ENCODE peak calls at places on chromosomes 13 and 19, in six cellular contexts. G is EL; S is activated CD4-positive, alpha-beta T cell treated with anti-CD3 and anti-CD28 coated beads, Interleukin-2, amount 10 ng/mL, durations not matched to agents 7 days and 5 days; Q is GM13976; Z is Right ventricle myocardium inferior; E is stimulated activated CD8-positive, alpha-beta memory T cell treated with anti-CD3 and anti-CD28 coated beads, Interleukin-4, amount 100 ng/mL, for 1 hour. R is an unnamed sample.

GRCh38 chr13:50912851-50913250 is 3.3 kb downstream of the RNASEH2B start:
- DNase-seq in Z (no peak), Q (no peak), E (no peak), G (no peak), S (no peak), R (no peak)

GRCh38 chr19:17772172-17772571 is 20.9 kb downstream of the FCHO1 start:
- DNase-seq in S (no peak), Z (no peak), G (peak; percentile 40), Q (no peak), E (no peak), R (no peak)

GRCh38 chr19:46478356-46478986 is 7.1 kb upstream of the PNMA8A start:
- DNase-seq in E (no peak), G (no peak), Z (no peak), S (peak; percentile 17), Q (no peak), R (no peak)

GRCh38 chr13:19596960-19597361 is 35.6 kb upstream of the TPTE2 start:
- DNase-seq in G (peak; percentile 78), S (no peak), Q (no peak), E (no peak), Z (no peak), R (no peak)

GRCh38 chr19:40358773-40359172 is 10.3 kb downstream of the PLD3 start:
- DNase-seq in E (no peak), S (no peak), G (no peak), Q (peak; percentile 60), Z (no peak), R (peak; percentile 81)

GRCh38 chr13:60230593-60230992 is 66.9 kb upstream of the DIAPH3 start:
- DNase-seq in G (peak; percentile 1), Q (no peak), S (no peak), Z (no peak), E (no peak), R (no peak)

GRCh38 chr13:100341327-100341726 is 247.3 kb downstream of the GGACT start:
- DNase-seq in G (no peak), E (no peak), Q (no peak), Z (no peak), S (peak; percentile 11), R (no peak)

GRCh38 chr19:5870986-5871394 is 650 bp upstream of the FUT5 start:
- DNase-seq in S (no peak), E (no peak), G (no peak), Z (no peak), Q (no peak), R (no peak)

GRCh38 chr19:45524575-45525129 is 17.4 kb downstream of the VASP start:
- DNase-seq in S (no peak), E (no peak), Z (no peak), Q (no peak), G (no peak), R (no peak)

GRCh38 chr13:41842029-41842428 is 118.9 kb downstream of the VWA8 start:
- DNase-seq in G (peak; percentile 42), S (no peak), Z (no peak), E (no peak), Q (no peak), R (no peak)

GRCh38 chr13:25928941-25929505 is 122.8 kb downstream of the SHISA2 start:
- DNase-seq in Q (no peak), G (no peak), Z (no peak), S (no peak), E (no peak), R (no peak)

GRCh38 chr19:43332058-43332922 is 21.2 kb upstream of the CD177 start:
- DNase-seq in Q (no peak), S (no peak), Z (no peak), E (no peak), G (no peak), R (no peak)

GRCh38 chr19:4455742-4456565 is 1.6 kb downstream of the UBXN6 start:
- DNase-seq in S (no peak), Q (no peak), Z (no peak), E (no peak), G (peak; percentile 74), R (no peak)

GRCh38 chr13:37316935-37317334 is 211.5 kb upstream of the CSNK1A1L start:
- DNase-seq in E (no peak), Z (no peak), G (no peak), S (no peak), Q (no peak), R (no peak)

GRCh38 chr13:35354305-35354704 is 122.2 kb downstream of the MAB21L1 start:
- DNase-seq in Z (no peak), G (no peak), E (no peak), Q (no peak), S (no peak), R (no peak)

GRCh38 chr13:39655569-39656324 is at the start of gene COG6:
- DNase-seq in E (peak; percentile 91), S (peak; percentile 91), Q (peak; percentile 90), G (peak; percentile 83), Z (peak; percentile 95), R (peak; percentile 92)

GRCh38 chr19:8477889-8478288 is 24.6 kb downstream of the PRAM1 start:
- DNase-seq in E (no peak), Q (no peak), Z (no peak), G (no peak), S (no peak), R (no peak)

GRCh38 chr13:62432295-62432694 is 1016.6 kb upstream of the PCDH20 start:
- DNase-seq in Q (no peak), E (no peak), S (no peak), G (no peak), Z (no peak), R (no peak)

GRCh38 chr13:22278336-22278929 is 607.6 kb downstream of the FGF9 start:
- DNase-seq in G (no peak), E (peak; percentile 27), Q (peak; percentile 46), S (peak; percentile 71), Z (no peak), R (peak; percentile 64)

GRCh38 chr19:13215572-13216380 is 65.6 kb downstream of the IER2 start:
- DNase-seq in G (no peak), Z (peak; percentile 17), S (peak; percentile 45), E (no peak), Q (no peak), R (no peak)

GRCh38 chr13:61423879-61424278 is 8.2 kb upstream of the PCDH20 start:
- DNase-seq in E (no peak), Z (no peak), S (no peak), G (no peak), Q (no peak), R (no peak)

GRCh38 chr13:31930901-31931522 is 100.6 kb upstream of the FRY start:
- DNase-seq in Q (peak; percentile 62), G (no peak), S (peak; percentile 37), Z (no peak), E (no peak), R (no peak)

GRCh38 chr13:110815471-110816204 is 99.2 kb downstream of the ANKRD10 start:
- DNase-seq in E (no peak), Q (no peak), Z (no peak), G (no peak), S (no peak), R (no peak)

GRCh38 chr13:22012676-22013075 is 341.8 kb downstream of the FGF9 start:
- DNase-seq in Q (no peak), S (no peak), E (no peak), Z (no peak), G (no peak), R (no peak)

GRCh38 chr13:45511310-45512147 is 46.8 kb downstream of the COG3 start:
- DNase-seq in E (no peak), G (peak; percentile 72), Z (no peak), S (peak; percentile 53), Q (peak; percentile 65), R (peak; percentile 64)

GRCh38 chr13:106337096-106337495 is 198.4 kb downstream of the EFNB2 start:
- DNase-seq in E (no peak), Z (no peak), G (no peak), Q (no peak), S (no peak), R (no peak)

GRCh38 chr13:30797847-30798246 is 62.5 kb downstream of the ALOX5AP start:
- DNase-seq in E (no peak), Q (no peak), G (no peak), S (no peak), Z (no peak), R (no peak)

GRCh38 chr13:110309159-110309476 is 2.0 kb downstream of the COL4A2 start:
- DNase-seq in Q (no peak), S (no peak), Z (no peak), G (no peak), E (no peak), R (no peak)

GRCh38 chr13:24212674-24213073 is 52.2 kb downstream of the SPATA13 start:
- DNase-seq in Z (no peak), E (no peak), S (no peak), G (no peak), Q (no peak), R (no peak)